ENCODE peak calls at places on chromosomes 3 and 15, in four cellular contexts. One of them, this sample, is unnamed.

GRCh38 chr3:166283856-166284255 is 446.6 kb upstream of the BCHE start:
- DNase-seq in fibroblast of the aortic adventitia: peak
- DNase-seq in neural crest cell: no peak
- DNase-seq in retinal pigment epithelial cell: peak
- DNase-seq in this sample: peak

GRCh38 chr3:48271763-48272498 is 31.0 kb downstream of the ZNF589 start:
- DNase-seq in neural crest cell: no peak
- DNase-seq in retinal pigment epithelial cell: no peak
- DNase-seq in fibroblast of the aortic adventitia: no peak
- DNase-seq in this sample: no peak

GRCh38 chr3:25033407-25034029 is 394.5 kb upstream of the RARB start:
- DNase-seq in neural crest cell: peak
- DNase-seq in retinal pigment epithelial cell: no peak
- DNase-seq in fibroblast of the aortic adventitia: no peak
- DNase-seq in this sample: no peak

GRCh38 chr3:156620260-156620659 is 54.1 kb upstream of the TIPARP start:
- DNase-seq in retinal pigment epithelial cell: no peak
- DNase-seq in fibroblast of the aortic adventitia: no peak
- DNase-seq in neural crest cell: no peak
- DNase-seq in this sample: no peak

GRCh38 chr3:25448750-25449684 is 21.0 kb downstream of the RARB start:
- DNase-seq in fibroblast of the aortic adventitia: peak
- DNase-seq in neural crest cell: no peak
- DNase-seq in retinal pigment epithelial cell: peak
- DNase-seq in this sample: peak

GRCh38 chr3:184379375-184380209 is at the start of gene CHRD:
- DNase-seq in retinal pigment epithelial cell: no peak
- DNase-seq in fibroblast of the aortic adventitia: no peak
- DNase-seq in neural crest cell: no peak
- DNase-seq in this sample: no peak

GRCh38 chr15:30859091-30859874 is 44.4 kb upstream of the FAN1 start:
- DNase-seq in fibroblast of the aortic adventitia: peak
- DNase-seq in retinal pigment epithelial cell: peak
- DNase-seq in neural crest cell: peak
- DNase-seq in this sample: peak

GRCh38 chr3:57007513-57008415 is 52.7 kb upstream of the SPATA12 start:
- DNase-seq in neural crest cell: no peak
- DNase-seq in fibroblast of the aortic adventitia: peak
- DNase-seq in retinal pigment epithelial cell: peak
- DNase-seq in this sample: peak

GRCh38 chr15:79399591-79399990 is 32.5 kb upstream of the MINAR1 start:
- DNase-seq in fibroblast of the aortic adventitia: no peak
- DNase-seq in neural crest cell: no peak
- DNase-seq in retinal pigment epithelial cell: peak
- DNase-seq in this sample: no peak

GRCh38 chr3:11596387-11596786 is 47.3 kb downstream of the VGLL4 start:
- DNase-seq in fibroblast of the aortic adventitia: no peak
- DNase-seq in retinal pigment epithelial cell: no peak
- DNase-seq in neural crest cell: no peak
- DNase-seq in this sample: no peak

GRCh38 chr15:52728899-52729298 is 49.7 kb upstream of the ATOSA start:
- DNase-seq in neural crest cell: no peak
- DNase-seq in retinal pigment epithelial cell: no peak
- DNase-seq in fibroblast of the aortic adventitia: peak
- DNase-seq in this sample: peak

GRCh38 chr3:35670408-35670807 is 31.1 kb downstream of the ARPP21 start:
- DNase-seq in fibroblast of the aortic adventitia: no peak
- DNase-seq in neural crest cell: no peak
- DNase-seq in retinal pigment epithelial cell: no peak
- DNase-seq in this sample: no peak

GRCh38 chr3:133383175-133383574 is 16.7 kb upstream of the BFSP2 start:
- DNase-seq in fibroblast of the aortic adventitia: no peak
- DNase-seq in retinal pigment epithelial cell: no peak
- DNase-seq in neural crest cell: no peak
- DNase-seq in this sample: no peak

GRCh38 chr3:159649951-159650350 is 338.7 kb upstream of the IL12A start:
- DNase-seq in retinal pigment epithelial cell: no peak
- DNase-seq in fibroblast of the aortic adventitia: no peak
- DNase-seq in neural crest cell: no peak
- DNase-seq in this sample: no peak

GRCh38 chr15:70701891-70702568 is 61.3 kb downstream of the UACA start:
- DNase-seq in neural crest cell: no peak
- DNase-seq in retinal pigment epithelial cell: peak
- DNase-seq in fibroblast of the aortic adventitia: peak
- DNase-seq in this sample: peak

GRCh38 chr3:141377377-141377776 is 9.1 kb downstream of the ZBTB38 start:
- DNase-seq in retinal pigment epithelial cell: no peak
- DNase-seq in neural crest cell: no peak
- DNase-seq in fibroblast of the aortic adventitia: no peak
- DNase-seq in this sample: no peak

GRCh38 chr3:110296885-110297284 is 774.7 kb upstream of the NECTIN3 start:
- DNase-seq in neural crest cell: no peak
- DNase-seq in fibroblast of the aortic adventitia: no peak
- DNase-seq in retinal pigment epithelial cell: no peak
- DNase-seq in this sample: peak

GRCh38 chr3:10291139-10291500 is 1.6 kb downstream of the GHRL start:
- DNase-seq in retinal pigment epithelial cell: no peak
- DNase-seq in neural crest cell: no peak
- DNase-seq in fibroblast of the aortic adventitia: no peak
- DNase-seq in this sample: no peak

GRCh38 chr15:40081691-40082194 is 26.9 kb downstream of the BMF start:
- DNase-seq in retinal pigment epithelial cell: peak
- DNase-seq in fibroblast of the aortic adventitia: peak
- DNase-seq in neural crest cell: peak
- DNase-seq in this sample: peak

GRCh38 chr3:193970773-193971206 is 165.2 kb upstream of the HES1 start:
- DNase-seq in neural crest cell: no peak
- DNase-seq in retinal pigment epithelial cell: no peak
- DNase-seq in fibroblast of the aortic adventitia: no peak
- DNase-seq in this sample: no peak

GRCh38 chr3:130941793-130942192 is 47.9 kb downstream of the ATP2C1 start:
- DNase-seq in fibroblast of the aortic adventitia: no peak
- DNase-seq in neural crest cell: no peak
- DNase-seq in retinal pigment epithelial cell: no peak
- DNase-seq in this sample: no peak

GRCh38 chr3:141291610-141292345 is 60.2 kb downstream of the PXYLP1 start:
- DNase-seq in fibroblast of the aortic adventitia: no peak
- DNase-seq in neural crest cell: no peak
- DNase-seq in retinal pigment epithelial cell: no peak
- DNase-seq in this sample: no peak

GRCh38 chr3:49793486-49794085 is 6.1 kb downstream of the CDHR4 start:
- DNase-seq in neural crest cell: no peak
- DNase-seq in retinal pigment epithelial cell: no peak
- DNase-seq in fibroblast of the aortic adventitia: no peak
- DNase-seq in this sample: no peak

GRCh38 chr3:33063651-33064051 is 33.3 kb downstream of the GLB1 start:
- DNase-seq in retinal pigment epithelial cell: no peak
- DNase-seq in neural crest cell: no peak
- DNase-seq in fibroblast of the aortic adventitia: peak
- DNase-seq in this sample: peak

GRCh38 chr3:33420966-33421365 is 19.2 kb downstream of the UBP1 start:
- DNase-seq in retinal pigment epithelial cell: no peak
- DNase-seq in fibroblast of the aortic adventitia: no peak
- DNase-seq in neural crest cell: no peak
- DNase-seq in this sample: no peak

GRCh38 chr15:75327005-75327404 is 8.9 kb upstream of the COMMD4 start:
- DNase-seq in neural crest cell: no peak
- DNase-seq in retinal pigment epithelial cell: no peak
- DNase-seq in fibroblast of the aortic adventitia: no peak
- DNase-seq in this sample: no peak

GRCh38 chr3:108001457-108001856 is 89.4 kb downstream of the CD47 start:
- DNase-seq in fibroblast of the aortic adventitia: no peak
- DNase-seq in neural crest cell: no peak
- DNase-seq in retinal pigment epithelial cell: no peak
- DNase-seq in this sample: peak

GRCh38 chr15:81407679-81408078 is 33.7 kb upstream of the TMC3 start:
- DNase-seq in neural crest cell: no peak
- DNase-seq in retinal pigment epithelial cell: no peak
- DNase-seq in fibroblast of the aortic adventitia: no peak
- DNase-seq in this sample: no peak

GRCh38 chr3:122964844-122965243 is 62.7 kb downstream of the SEMA5B start:
- DNase-seq in fibroblast of the aortic adventitia: no peak
- DNase-seq in neural crest cell: no peak
- DNase-seq in retinal pigment epithelial cell: no peak
- DNase-seq in this sample: no peak

GRCh38 chr3:145620002-145620401 is 541.0 kb downstream of the PLOD2 start:
- DNase-seq in retinal pigment epithelial cell: no peak
- DNase-seq in fibroblast of the aortic adventitia: no peak
- DNase-seq in neural crest cell: no peak
- DNase-seq in this sample: no peak

GRCh38 chr3:35521196-35521595 is 118.1 kb upstream of the ARPP21 start:
- DNase-seq in retinal pigment epithelial cell: no peak
- DNase-seq in fibroblast of the aortic adventitia: no peak
- DNase-seq in neural crest cell: no peak
- DNase-seq in this sample: no peak

GRCh38 chr15:77180757-77181156 is 109.8 kb upstream of the TSPAN3 start:
- DNase-seq in retinal pigment epithelial cell: no peak
- DNase-seq in neural crest cell: no peak
- DNase-seq in fibroblast of the aortic adventitia: peak
- DNase-seq in this sample: peak

GRCh38 chr15:75452968-75453702 is 1.6 kb upstream of the SIN3A start:
- DNase-seq in neural crest cell: peak
- DNase-seq in fibroblast of the aortic adventitia: peak
- DNase-seq in retinal pigment epithelial cell: no peak
- DNase-seq in this sample: peak

GRCh38 chr3:149235599-149236424 is 14.2 kb upstream of the CP start:
- DNase-seq in fibroblast of the aortic adventitia: no peak
- DNase-seq in retinal pigment epithelial cell: no peak
- DNase-seq in neural crest cell: no peak
- DNase-seq in this sample: no peak

GRCh38 chr3:169847896-169848295 is 21.8 kb downstream of the LRRC31 start:
- DNase-seq in retinal pigment epithelial cell: no peak
- DNase-seq in fibroblast of the aortic adventitia: no peak
- DNase-seq in neural crest cell: no peak
- DNase-seq in this sample: no peak

GRCh38 chr15:26889298-26889898 is 22.5 kb downstream of the GABRA5 start:
- DNase-seq in neural crest cell: peak
- DNase-seq in retinal pigment epithelial cell: peak
- DNase-seq in fibroblast of the aortic adventitia: peak
- DNase-seq in this sample: peak

GRCh38 chr3:63934041-63934440 is 21.9 kb upstream of the SCAANT1 start:
- DNase-seq in fibroblast of the aortic adventitia: no peak
- DNase-seq in neural crest cell: no peak
- DNase-seq in retinal pigment epithelial cell: no peak
- DNase-seq in this sample: no peak

GRCh38 chr3:149134560-149134959 is 5.1 kb downstream of the HPS3 start:
- DNase-seq in fibroblast of the aortic adventitia: peak
- DNase-seq in retinal pigment epithelial cell: peak
- DNase-seq in neural crest cell: no peak
- DNase-seq in this sample: peak

DNA sequence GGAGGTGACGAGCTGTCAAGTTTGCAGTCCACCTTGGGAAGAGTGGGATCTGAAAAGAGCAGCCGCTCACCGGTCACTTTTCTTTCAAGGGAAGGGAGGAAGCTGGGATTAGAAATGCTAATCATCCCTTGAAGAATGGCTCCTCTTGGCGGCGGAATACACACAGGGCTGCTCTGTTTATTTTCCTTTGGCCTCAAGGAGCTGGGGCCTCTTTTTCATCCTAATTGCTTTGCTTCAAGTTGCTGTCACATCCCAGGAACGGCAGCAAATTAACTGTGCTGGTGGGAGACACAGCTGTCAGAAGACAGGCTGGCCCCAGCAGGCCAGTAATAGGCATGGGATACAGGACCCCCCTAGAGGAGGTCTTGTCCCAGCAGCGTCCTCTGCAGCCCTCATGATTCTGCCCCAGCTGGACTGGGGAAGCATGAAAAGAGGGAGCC is 6.7 kb downstream of the KBTBD13 start:
- DNase-seq in fibroblast of the aortic adventitia: peak
- DNase-seq in retinal pigment epithelial cell: no peak
- DNase-seq in neural crest cell: peak
- DNase-seq in this sample: peak
- TF ChIP-seq CTCF in fibroblast of the aortic adventitia: peak
- TF ChIP-seq CTCF in retinal pigment epithelial cell: peak
- TF ChIP-seq CTCF in neural crest cell: peak
- TF ChIP-seq CTCF in this sample: peak

GRCh38 chr3:46935168-46935858 is 41.2 kb downstream of the CCDC12 start:
- DNase-seq in fibroblast of the aortic adventitia: peak
- DNase-seq in retinal pigment epithelial cell: peak
- DNase-seq in neural crest cell: no peak
- DNase-seq in this sample: peak
- TF ChIP-seq CTCF in fibroblast of the aortic adventitia: peak
- TF ChIP-seq CTCF in retinal pigment epithelial cell: peak
- TF ChIP-seq CTCF in neural crest cell: peak
- TF ChIP-seq CTCF in this sample: peak

GRCh38 chr3:76756578-76756977 is 283.3 kb upstream of the ROBO2 start:
- DNase-seq in retinal pigment epithelial cell: no peak
- DNase-seq in neural crest cell: no peak
- DNase-seq in fibroblast of the aortic adventitia: no peak
- DNase-seq in this sample: no peak

GRCh38 chr3:76753599-76753998 is 286.3 kb upstream of the ROBO2 start:
- DNase-seq in retinal pigment epithelial cell: no peak
- DNase-seq in neural crest cell: no peak
- DNase-seq in fibroblast of the aortic adventitia: no peak
- DNase-seq in this sample: no peak
- TF ChIP-seq CTCF in retinal pigment epithelial cell: peak
- TF ChIP-seq CTCF in neural crest cell: peak
- TF ChIP-seq CTCF in fibroblast of the aortic adventitia: no peak
- TF ChIP-seq CTCF in this sample: no peak

DNA sequence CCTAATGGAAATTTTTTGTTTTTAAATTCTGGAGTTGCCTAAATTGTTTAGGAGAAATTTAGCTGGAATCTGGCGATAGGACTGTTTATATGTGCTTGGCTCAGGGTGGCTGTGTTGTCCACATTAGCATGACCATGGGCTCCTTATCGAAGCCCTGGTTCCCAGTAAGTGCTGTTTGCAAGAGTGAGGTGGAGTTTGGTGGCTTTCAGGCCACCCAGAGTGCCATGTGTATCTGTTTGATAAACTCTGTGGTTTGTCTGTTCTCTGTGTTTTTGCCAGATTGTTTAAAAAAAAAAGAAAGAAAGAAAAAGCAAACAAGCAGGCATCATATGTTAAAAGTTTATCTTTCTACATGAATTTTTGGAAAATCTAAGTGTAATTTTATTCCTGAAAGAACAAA is 51.5 kb downstream of the PLCL2 start:
- DNase-seq in neural crest cell: no peak
- DNase-seq in fibroblast of the aortic adventitia: no peak
- DNase-seq in retinal pigment epithelial cell: no peak
- DNase-seq in this sample: no peak
- TF ChIP-seq CTCF in neural crest cell: no peak
- TF ChIP-seq CTCF in fibroblast of the aortic adventitia: no peak
- TF ChIP-seq CTCF in retinal pigment epithelial cell: no peak
- TF ChIP-seq CTCF in this sample: no peak

GRCh38 chr3:124168271-124168670 is 176.3 kb upstream of the ROPN1 start:
- DNase-seq in fibroblast of the aortic adventitia: peak
- DNase-seq in retinal pigment epithelial cell: no peak
- DNase-seq in neural crest cell: no peak
- DNase-seq in this sample: no peak

GRCh38 chr3:124161453-124161852 is 169.5 kb upstream of the ROPN1 start:
- DNase-seq in fibroblast of the aortic adventitia: no peak
- DNase-seq in retinal pigment epithelial cell: no peak
- DNase-seq in neural crest cell: no peak
- DNase-seq in this sample: no peak

GRCh38 chr3:124158174-124158812 is 166.4 kb upstream of the ROPN1 start:
- DNase-seq in retinal pigment epithelial cell: no peak
- DNase-seq in neural crest cell: no peak
- DNase-seq in fibroblast of the aortic adventitia: no peak
- DNase-seq in this sample: no peak

GRCh38 chr3:124157748-124158147 is 165.8 kb upstream of the ROPN1 start:
- DNase-seq in fibroblast of the aortic adventitia: no peak
- DNase-seq in retinal pigment epithelial cell: no peak
- DNase-seq in neural crest cell: no peak
- DNase-seq in this sample: no peak

GRCh38 chr3:124163689-124164088 is 171.8 kb upstream of the ROPN1 start:
- DNase-seq in neural crest cell: no peak
- DNase-seq in fibroblast of the aortic adventitia: no peak
- DNase-seq in retinal pigment epithelial cell: no peak
- DNase-seq in this sample: no peak
- TF ChIP-seq CTCF in neural crest cell: no peak
- TF ChIP-seq CTCF in fibroblast of the aortic adventitia: no peak
- TF ChIP-seq CTCF in retinal pigment epithelial cell: no peak
- TF ChIP-seq CTCF in this sample: no peak